ENCODE peak calls at places on chromosomes 13 and 19, in five cellular contexts. One of them, this sample, is unnamed.

GRCh38 chr13:87356314-87356713 is 314.9 kb upstream of the SLITRK5 start:
- DNase-seq in GM13977: no peak
- DNase-seq in mesothelial cell of epicardium: no peak
- DNase-seq in A549: no peak
- DNase-seq in body of pancreas: no peak
- DNase-seq in this sample: no peak

GRCh38 chr19:14517840-14518505 is at the start of gene DNAJB1:
- DNase-seq in GM13977: peak; percentile 97
- DNase-seq in A549: peak; percentile 64
- DNase-seq in body of pancreas: peak; percentile 83
- DNase-seq in mesothelial cell of epicardium: peak; percentile 48
- DNase-seq in this sample: peak; percentile 80

GRCh38 chr13:29959086-29959485 is 108.7 kb upstream of the UBL3 start:
- DNase-seq in GM13977: no peak
- DNase-seq in body of pancreas: no peak
- DNase-seq in A549: no peak
- DNase-seq in mesothelial cell of epicardium: no peak
- DNase-seq in this sample: no peak

GRCh38 chr19:20999731-21000352 is 20.6 kb upstream of the ZNF430 start:
- DNase-seq in GM13977: peak; percentile 82
- DNase-seq in A549: peak; percentile 12
- DNase-seq in mesothelial cell of epicardium: peak; percentile 80
- DNase-seq in body of pancreas: peak; percentile 92
- DNase-seq in this sample: peak; percentile 91

GRCh38 chr13:62643007-62643483 is 1227.4 kb upstream of the PCDH20 start:
- DNase-seq in body of pancreas: no peak
- DNase-seq in GM13977: no peak
- DNase-seq in mesothelial cell of epicardium: no peak
- DNase-seq in A549: peak; percentile 76
- DNase-seq in this sample: no peak

GRCh38 chr13:44159633-44160279 is 213.9 kb upstream of the SERP2 start:
- DNase-seq in mesothelial cell of epicardium: no peak
- DNase-seq in body of pancreas: no peak
- DNase-seq in GM13977: no peak
- DNase-seq in A549: peak; percentile 89
- DNase-seq in this sample: no peak

GRCh38 chr13:39106216-39106995 is 68.2 kb downstream of the NHLRC3 start:
- DNase-seq in mesothelial cell of epicardium: no peak
- DNase-seq in GM13977: no peak
- DNase-seq in A549: no peak
- DNase-seq in body of pancreas: no peak
- DNase-seq in this sample: no peak

GRCh38 chr19:5536337-5536894 is 31.3 kb downstream of the TINCR start:
- DNase-seq in GM13977: no peak
- DNase-seq in mesothelial cell of epicardium: peak; percentile 41
- DNase-seq in A549: peak; percentile 23
- DNase-seq in body of pancreas: peak; percentile 76
- DNase-seq in this sample: peak; percentile 78

GRCh38 chr19:14889994-14890393 is 4.1 kb upstream of the OR7A17 start:
- DNase-seq in GM13977: no peak
- DNase-seq in A549: no peak
- DNase-seq in body of pancreas: no peak
- DNase-seq in mesothelial cell of epicardium: no peak
- DNase-seq in this sample: no peak

GRCh38 chr19:49190781-49191180 is 33.2 kb downstream of the TRPM4 start:
- DNase-seq in mesothelial cell of epicardium: no peak
- DNase-seq in A549: no peak
- DNase-seq in body of pancreas: no peak
- DNase-seq in GM13977: no peak
- DNase-seq in this sample: no peak

GRCh38 chr19:4443966-4444764 is 13.4 kb downstream of the UBXN6 start:
- DNase-seq in mesothelial cell of epicardium: no peak
- DNase-seq in body of pancreas: no peak
- DNase-seq in GM13977: no peak
- DNase-seq in A549: no peak
- DNase-seq in this sample: no peak

GRCh38 chr19:29988351-29988750 is 46.3 kb downstream of the URI1 start:
- DNase-seq in body of pancreas: no peak
- DNase-seq in GM13977: no peak
- DNase-seq in mesothelial cell of epicardium: no peak
- DNase-seq in A549: no peak
- DNase-seq in this sample: no peak

GRCh38 chr19:35095667-35096368 is 19.8 kb upstream of the FXYD3 start:
- DNase-seq in GM13977: no peak
- DNase-seq in body of pancreas: peak; percentile 29
- DNase-seq in mesothelial cell of epicardium: no peak
- DNase-seq in A549: no peak
- DNase-seq in this sample: no peak

GRCh38 chr13:61410669-61411297 is 4.9 kb downstream of the PCDH20 start:
- DNase-seq in GM13977: peak; percentile 38
- DNase-seq in body of pancreas: no peak
- DNase-seq in A549: peak; percentile 8
- DNase-seq in mesothelial cell of epicardium: no peak
- DNase-seq in this sample: no peak

GRCh38 chr19:28701491-28701890 is 511.5 kb downstream of the UQCRFS1 start:
- DNase-seq in GM13977: no peak
- DNase-seq in A549: no peak
- DNase-seq in mesothelial cell of epicardium: no peak
- DNase-seq in body of pancreas: no peak
- DNase-seq in this sample: no peak

GRCh38 chr19:3186377-3186688 is 603 bp downstream of the NCLN start:
- DNase-seq in GM13977: no peak
- DNase-seq in body of pancreas: no peak
- DNase-seq in mesothelial cell of epicardium: no peak
- DNase-seq in A549: no peak
- DNase-seq in this sample: no peak

GRCh38 chr19:39111593-39112199 is 13.9 kb upstream of the PAK4 start:
- DNase-seq in GM13977: no peak
- DNase-seq in body of pancreas: no peak
- DNase-seq in mesothelial cell of epicardium: no peak
- DNase-seq in A549: peak; percentile 85
- DNase-seq in this sample: no peak

GRCh38 chr13:52164989-52165388 is 5.6 kb upstream of the NEK3 start:
- DNase-seq in mesothelial cell of epicardium: no peak
- DNase-seq in A549: no peak
- DNase-seq in body of pancreas: no peak
- DNase-seq in GM13977: no peak
- DNase-seq in this sample: no peak

GRCh38 chr19:13902993-13903555 is 2.8 kb downstream of the BRME1 start:
- DNase-seq in A549: peak; percentile 40
- DNase-seq in body of pancreas: no peak
- DNase-seq in mesothelial cell of epicardium: no peak
- DNase-seq in GM13977: no peak
- DNase-seq in this sample: no peak

GRCh38 chr13:94112227-94112626 is 367.3 kb downstream of the DCT start:
- DNase-seq in A549: peak; percentile 4
- DNase-seq in mesothelial cell of epicardium: no peak
- DNase-seq in body of pancreas: peak; percentile 8
- DNase-seq in GM13977: no peak
- DNase-seq in this sample: no peak

GRCh38 chr13:94119360-94119936 is 360.0 kb downstream of the DCT start:
- DNase-seq in body of pancreas: peak; percentile 57
- DNase-seq in A549: no peak
- DNase-seq in GM13977: no peak
- DNase-seq in mesothelial cell of epicardium: no peak
- DNase-seq in this sample: no peak

GRCh38 chr13:94112731-94113130 is 366.8 kb downstream of the DCT start:
- DNase-seq in body of pancreas: no peak
- DNase-seq in GM13977: no peak
- DNase-seq in mesothelial cell of epicardium: no peak
- DNase-seq in A549: no peak
- DNase-seq in this sample: no peak

GRCh38 chr13:94114166-94114565 is 365.3 kb downstream of the DCT start:
- DNase-seq in mesothelial cell of epicardium: no peak
- DNase-seq in body of pancreas: no peak
- DNase-seq in A549: no peak
- DNase-seq in GM13977: no peak
- DNase-seq in this sample: no peak

DNA sequence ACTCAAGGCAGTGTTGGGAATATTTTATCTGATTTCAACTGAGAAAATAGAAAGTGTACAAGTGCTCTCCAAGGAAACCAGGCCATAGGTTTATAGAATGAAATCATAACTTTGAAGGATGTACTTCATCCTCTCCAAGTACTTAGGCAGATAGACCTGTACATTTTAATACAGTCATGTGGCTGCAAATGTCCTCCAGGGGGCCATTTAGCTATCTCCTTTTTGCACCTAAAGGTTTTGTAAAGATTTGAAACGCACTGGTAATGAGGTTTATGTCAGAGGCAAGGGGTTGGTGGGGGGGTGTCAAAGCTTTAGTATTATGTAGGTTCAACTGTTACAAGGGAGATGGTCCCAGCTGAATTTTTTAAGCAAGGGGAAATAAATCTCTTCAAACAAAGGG is 364.4 kb downstream of the DCT start:
- DNase-seq in GM13977: no peak
- DNase-seq in mesothelial cell of epicardium: no peak
- DNase-seq in body of pancreas: no peak
- DNase-seq in A549: no peak
- DNase-seq in this sample: no peak
- TF ChIP-seq CTCF in GM13977: no peak
- TF ChIP-seq CTCF in mesothelial cell of epicardium: no peak
- TF ChIP-seq CTCF in body of pancreas: no peak
- TF ChIP-seq CTCF in A549: no peak
- TF ChIP-seq CTCF in this sample: peak; percentile 43

DNA sequence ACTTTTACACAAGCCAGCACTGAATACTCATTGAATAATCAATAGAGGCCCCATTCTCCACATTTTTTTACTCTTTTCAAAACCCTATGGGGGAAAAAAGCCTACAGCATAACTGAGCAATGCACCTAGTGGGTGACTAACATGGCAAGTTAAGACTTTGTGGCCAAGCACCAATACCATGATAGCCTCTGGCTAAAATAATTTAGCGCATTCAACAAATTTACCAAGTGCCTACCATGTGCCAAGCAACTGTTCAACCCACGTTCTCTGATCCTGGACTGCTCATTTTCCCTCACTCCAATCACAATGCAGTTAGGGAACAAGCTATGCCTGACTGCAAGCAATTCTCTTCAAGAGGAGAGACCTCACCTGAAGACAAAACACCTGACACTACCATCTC is 3.0 kb downstream of the ANKRD10 start:
- DNase-seq in A549: no peak
- DNase-seq in GM13977: no peak
- DNase-seq in mesothelial cell of epicardium: no peak
- DNase-seq in body of pancreas: no peak
- DNase-seq in this sample: no peak
- TF ChIP-seq CTCF in A549: no peak
- TF ChIP-seq CTCF in GM13977: no peak
- TF ChIP-seq CTCF in mesothelial cell of epicardium: no peak
- TF ChIP-seq CTCF in body of pancreas: no peak
- TF ChIP-seq CTCF in this sample: no peak

GRCh38 chr19:1138121-1138520 is 34.3 kb downstream of the GPX4 start:
- DNase-seq in GM13977: no peak
- DNase-seq in mesothelial cell of epicardium: no peak
- DNase-seq in body of pancreas: no peak
- DNase-seq in A549: no peak
- DNase-seq in this sample: no peak

GRCh38 chr19:1135454-1135853 is 31.7 kb downstream of the GPX4 start:
- DNase-seq in mesothelial cell of epicardium: no peak
- DNase-seq in A549: no peak
- DNase-seq in body of pancreas: no peak
- DNase-seq in GM13977: no peak
- DNase-seq in this sample: no peak

GRCh38 chr19:1134431-1134830 is 30.6 kb downstream of the GPX4 start:
- DNase-seq in body of pancreas: no peak
- DNase-seq in GM13977: no peak
- DNase-seq in mesothelial cell of epicardium: no peak
- DNase-seq in A549: no peak
- DNase-seq in this sample: no peak

GRCh38 chr19:1136918-1137317 is 33.1 kb downstream of the GPX4 start:
- DNase-seq in A549: no peak
- DNase-seq in GM13977: no peak
- DNase-seq in mesothelial cell of epicardium: no peak
- DNase-seq in body of pancreas: no peak
- DNase-seq in this sample: no peak

GRCh38 chr19:1136201-1136600 is 32.4 kb downstream of the GPX4 start:
- DNase-seq in GM13977: peak; percentile 72
- DNase-seq in body of pancreas: no peak
- DNase-seq in A549: no peak
- DNase-seq in mesothelial cell of epicardium: no peak
- DNase-seq in this sample: no peak
- TF ChIP-seq CTCF in GM13977: no peak
- TF ChIP-seq CTCF in body of pancreas: no peak
- TF ChIP-seq CTCF in A549: no peak
- TF ChIP-seq CTCF in mesothelial cell of epicardium: no peak
- TF ChIP-seq CTCF in this sample: no peak

GRCh38 chr13:85864963-85865530 is 65.8 kb upstream of the SLITRK6 start:
- DNase-seq in mesothelial cell of epicardium: no peak
- DNase-seq in A549: peak; percentile 50
- DNase-seq in body of pancreas: no peak
- DNase-seq in GM13977: peak; percentile 5
- DNase-seq in this sample: no peak
- TF ChIP-seq CTCF in mesothelial cell of epicardium: peak; percentile 16
- TF ChIP-seq CTCF in A549: no peak
- TF ChIP-seq CTCF in body of pancreas: no peak
- TF ChIP-seq CTCF in GM13977: peak; percentile 46
- TF ChIP-seq CTCF in this sample: peak; percentile 68